ENCODE peak calls at places on chromosome 14, in six cellular contexts. X, M, L, D, Y and T are unnamed samples.

GRCh38 chr14:52266179-52266578 is 1.3 kb upstream of the PTGDR start:
- DNase-seq in M (no peak), Y (no peak), L (no peak), X (no peak), D (no peak), T (no peak)

GRCh38 chr14:56892959-56893358 is 82.7 kb upstream of the OTX2 start:
- DNase-seq in M (no peak), X (no peak), L (no peak), D (no peak), Y (no peak), T (no peak)

GRCh38 chr14:60655898-60656754 is 6.8 kb upstream of the SIX1 start:
- DNase-seq in D (peak; percentile 32), M (no peak), L (no peak), Y (no peak), X (peak; percentile 63), T (no peak)

GRCh38 chr14:67738740-67739504 is 37.2 kb downstream of the RDH12 start:
- DNase-seq in D (no peak), X (peak; percentile 3), M (peak; percentile 58), Y (peak; percentile 93), L (peak; percentile 94), T (no peak)

GRCh38 chr14:36214476-36215216 is 38.1 kb upstream of the PTCSC3 start:
- DNase-seq in X (no peak), D (no peak), L (no peak), M (no peak), Y (peak; percentile 47), T (no peak)

GRCh38 chr14:92568621-92569479 is 55.3 kb downstream of the RIN3 start:
- DNase-seq in M (no peak), X (no peak), Y (no peak), L (no peak), D (no peak), T (no peak)

GRCh38 chr14:105498430-105499255 is 7.6 kb downstream of the TEDC1 start:
- DNase-seq in L (no peak), M (no peak), X (no peak), D (no peak), Y (no peak), T (peak; percentile 70)

GRCh38 chr14:56992332-56992820 is 182.1 kb upstream of the OTX2 start:
- DNase-seq in D (no peak), M (no peak), L (no peak), X (no peak), Y (no peak), T (no peak)

GRCh38 chr14:55005071-55005470 is 21.8 kb downstream of the WDHD1 start:
- DNase-seq in X (no peak), L (no peak), M (no peak), Y (no peak), D (no peak), T (no peak)

GRCh38 chr14:76518366-76518765 is 142.4 kb downstream of the ESRRB start:
- DNase-seq in X (no peak), D (no peak), Y (no peak), L (no peak), M (no peak), T (no peak)

GRCh38 chr14:104393898-104394605 is 185.5 kb upstream of the C14orf180 start:
- DNase-seq in L (no peak), X (no peak), Y (no peak), M (peak; percentile 36), D (no peak), T (peak; percentile 89)

GRCh38 chr14:68286667-68287066 is 467.1 kb downstream of the RAD51B start:
- DNase-seq in Y (peak; percentile 66), D (no peak), L (no peak), X (no peak), M (no peak), T (no peak)

GRCh38 chr14:68292467-68293334 is 473.1 kb downstream of the RAD51B start:
- DNase-seq in X (peak; percentile 14), L (no peak), Y (no peak), M (peak; percentile 74), D (no peak), T (no peak)

GRCh38 chr14:100621806-100622205 is 34.6 kb upstream of the BEGAIN start:
- DNase-seq in D (no peak), Y (no peak), X (peak; percentile 45), M (peak; percentile 21), L (no peak), T (no peak)

GRCh38 chr14:104806625-104807465 is 5.9 kb downstream of the ZBTB42 start:
- DNase-seq in L (no peak), M (no peak), X (no peak), Y (no peak), D (no peak), T (no peak)

GRCh38 chr14:68547305-68548193 is 245.3 kb downstream of the ZFP36L1 start:
- DNase-seq in L (no peak), Y (peak; percentile 97), X (peak; percentile 33), D (no peak), M (no peak), T (peak; percentile 76)

GRCh38 chr14:93042968-93043940 is 72.5 kb downstream of the ITPK1 start:
- DNase-seq in M (peak; percentile 94), D (no peak), X (peak; percentile 68), L (peak; percentile 90), Y (peak; percentile 98), T (no peak)

GRCh38 chr14:96666088-96666487 is 131.1 kb upstream of the VRK1 start:
- DNase-seq in Y (no peak), X (no peak), M (no peak), D (no peak), L (peak; percentile 7), T (no peak)

GRCh38 chr14:104694475-104694950 is 5.1 kb downstream of the INF2 start:
- DNase-seq in D (no peak), L (no peak), M (no peak), X (no peak), Y (no peak), T (no peak)

GRCh38 chr14:69877492-69877891 is 1.7 kb upstream of the SMOC1 start:
- DNase-seq in L (no peak), D (no peak), X (peak; percentile 27), Y (no peak), M (no peak), T (no peak)

GRCh38 chr14:73188501-73188903 is 48.8 kb upstream of the PAPLN start:
- DNase-seq in D (no peak), X (no peak), M (no peak), Y (peak; percentile 74), L (no peak), T (no peak)

GRCh38 chr14:65134651-65135579 is 32.6 kb upstream of the MAX start:
- DNase-seq in Y (no peak), L (no peak), X (no peak), D (no peak), M (peak; percentile 56), T (no peak)

GRCh38 chr14:69636051-69636639 is 24.7 kb downstream of the SUSD6 start:
- DNase-seq in Y (no peak), D (no peak), L (no peak), X (no peak), M (no peak), T (no peak)

GRCh38 chr14:63867926-63868921 is 15.4 kb downstream of the SYNE2 start:
- DNase-seq in L (no peak), X (no peak), M (no peak), D (no peak), Y (peak; percentile 51), T (no peak)

GRCh38 chr14:60199321-60199720 is 34.1 kb upstream of the DHRS7 start:
- DNase-seq in X (no peak), M (no peak), D (no peak), Y (no peak), L (no peak), T (no peak)

GRCh38 chr14:103520657-103521437 is 1.8 kb downstream of the CKB start:
- DNase-seq in X (peak; percentile 92), Y (peak; percentile 82), M (peak; percentile 83), D (peak; percentile 80), L (no peak), T (peak; percentile 96)

GRCh38 chr14:53375573-53375972 is 222.4 kb upstream of the DDHD1 start:
- DNase-seq in D (no peak), X (no peak), Y (no peak), M (no peak), L (no peak), T (no peak)

GRCh38 chr14:58817846-58818245 is 180.1 kb downstream of the DACT1 start:
- DNase-seq in D (no peak), X (no peak), L (no peak), M (no peak), Y (no peak), T (no peak)

GRCh38 chr14:58816416-58817115 is 178.8 kb downstream of the DACT1 start:
- DNase-seq in Y (no peak), L (no peak), D (no peak), M (no peak), X (no peak), T (no peak)

GRCh38 chr14:58814476-58814875 is 176.7 kb downstream of the DACT1 start:
- DNase-seq in M (no peak), L (no peak), Y (no peak), X (no peak), D (no peak), T (no peak)

GRCh38 chr14:58815046-58815701 is 177.4 kb downstream of the DACT1 start:
- DNase-seq in L (no peak), Y (peak; percentile 40), D (no peak), X (no peak), M (no peak), T (no peak)

GRCh38 chr14:58815781-58816297 is 178.1 kb downstream of the DACT1 start:
- DNase-seq in X (no peak), L (no peak), M (no peak), Y (no peak), D (no peak), T (no peak)
- H3K9ac ChIP-seq in X (no peak overlapping the region), L (no peak overlapping the region), M (no peak overlapping the region), Y (no peak overlapping the region), D (no peak overlapping the region), T (no peak overlapping the region)

GRCh38 chr14:90803249-90803648 is 13.0 kb downstream of the TTC7B start:
- DNase-seq in M (no peak), X (no peak), D (no peak), L (no peak), Y (no peak), T (no peak)
- H3K27ac ChIP-seq in M (no peak overlapping the region), X (no peak overlapping the region), D (no peak overlapping the region), L (no peak overlapping the region), Y (no peak overlapping the region), T (no peak overlapping the region)

GRCh38 chr14:23373041-23373440 is 432 bp downstream of the IL25 start:
- DNase-seq in L (no peak), Y (no peak), D (no peak), X (no peak), M (no peak), T (no peak)
- H3K9ac ChIP-seq in L (no peak overlapping the region), Y (no peak overlapping the region), D (peak overlapping the region; percentile 36), X (no peak overlapping the region), M (no peak overlapping the region), T (no peak overlapping the region)

DNA sequence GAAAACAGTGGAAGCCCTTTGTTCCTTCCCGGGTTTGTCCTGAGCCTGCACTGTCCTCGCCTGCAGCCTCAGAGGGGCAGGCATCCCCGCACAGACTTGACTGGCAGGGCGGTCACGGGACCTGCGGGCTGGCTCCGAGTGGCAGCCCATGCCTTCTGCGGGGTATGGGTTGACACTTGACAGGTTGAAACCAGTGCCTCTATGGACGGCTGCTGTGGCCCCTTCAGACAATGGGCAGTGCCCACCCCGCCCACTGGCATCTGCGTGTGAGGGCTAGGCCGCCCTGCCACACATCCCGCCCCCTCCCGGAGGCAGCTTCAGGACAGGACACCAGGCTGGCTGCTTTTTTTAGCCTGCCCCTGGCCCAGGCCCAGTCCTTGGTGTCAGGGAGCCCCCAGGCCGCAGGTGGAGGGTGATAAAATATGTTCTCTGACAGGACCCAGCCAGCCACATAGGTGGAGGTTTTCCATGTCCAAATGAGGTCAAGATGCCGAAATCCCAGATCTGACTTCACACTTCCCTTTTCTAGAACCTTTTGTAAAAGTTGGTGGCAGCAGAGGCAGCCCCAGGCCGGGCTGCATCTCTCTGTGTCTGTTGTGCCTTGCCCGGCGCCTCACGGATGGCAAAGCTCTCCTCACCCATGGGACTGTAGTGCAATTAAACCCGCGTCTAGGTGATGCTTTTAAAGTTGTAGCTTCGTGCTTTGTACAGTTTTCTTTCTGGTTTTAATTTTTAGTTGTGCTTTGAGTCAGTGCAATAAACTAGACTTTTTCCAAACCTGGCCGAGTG is 10.0 kb downstream of the ANKRD9 start:
- DNase-seq in X (no peak), D (no peak), Y (no peak), M (no peak), L (no peak), T (no peak)
- H3K27ac ChIP-seq in X (no peak overlapping the region), D (no peak overlapping the region), Y (no peak overlapping the region), M (peak overlapping the region; percentile 44), L (no peak overlapping the region), T (peak overlapping the region; percentile 43)